ENCODE peak calls at places on chromosome 10, in six cellular contexts. Y is SJSA1, J is AG04450, N is endodermal cell, V is mesendoderm, A is retinal pigment epithelial cell. L is an unnamed sample.

GRCh38 chr10:112835933-112836564 is 114.0 kb upstream of the TCF7L2 start:
- DNase-seq in V (no peak), A (no peak), J (no peak), N (no peak), Y (no peak), L (no peak)

GRCh38 chr10:71840177-71840711 is 10.8 kb downstream of the PSAP start:
- DNase-seq in A (peak; percentile 96), N (peak; percentile 97), J (peak; percentile 84), V (peak; percentile 99), Y (peak; percentile 71), L (peak; percentile 83)

GRCh38 chr10:69281507-69282413 is 3.5 kb downstream of the HK1 start:
- DNase-seq in V (no peak), J (no peak), A (no peak), N (no peak), Y (no peak), L (no peak)

GRCh38 chr10:17286562-17287089 is 58.6 kb downstream of the VIM start:
- DNase-seq in A (no peak), J (no peak), V (peak; percentile 68), N (peak; percentile 57), Y (no peak), L (no peak)

GRCh38 chr10:29980084-29980483 is 79.3 kb downstream of the JCAD start:
- DNase-seq in N (no peak), V (no peak), Y (no peak), J (no peak), A (no peak), L (no peak)

GRCh38 chr10:3487228-3487627 is 297.8 kb downstream of the KLF6 start:
- DNase-seq in V (peak; percentile 47), Y (no peak), J (no peak), N (no peak), A (no peak), L (no peak)

GRCh38 chr10:11933837-11934236 is 108.8 kb downstream of the UPF2 start:
- DNase-seq in V (no peak), N (no peak), Y (no peak), J (no peak), A (no peak), L (no peak)

GRCh38 chr10:119190353-119190752 is 11.7 kb upstream of the PRDX3 start:
- DNase-seq in V (peak; percentile 73), N (no peak), A (peak; percentile 93), J (peak; percentile 92), Y (peak; percentile 84), L (peak; percentile 89)

GRCh38 chr10:133528845-133529575 is 1.8 kb downstream of the CYP2E1 start:
- DNase-seq in A (no peak), J (no peak), V (no peak), Y (no peak), N (no peak), L (no peak)

GRCh38 chr10:5861269-5862031 is 28.2 kb downstream of the ANKRD16 start:
- DNase-seq in J (peak; percentile 47), Y (peak; percentile 89), A (peak; percentile 87), N (no peak), V (no peak), L (peak; percentile 57)

GRCh38 chr10:944034-944831 is 12.7 kb upstream of the LARP4B start:
- DNase-seq in V (no peak), J (no peak), A (no peak), N (no peak), Y (no peak), L (no peak)

GRCh38 chr10:117424789-117425649 is 49.8 kb upstream of the PDZD8 start:
- DNase-seq in V (peak; percentile 36), J (no peak), Y (no peak), N (no peak), A (no peak), L (no peak)

GRCh38 chr10:7285545-7286322 is 125.1 kb downstream of the SFMBT2 start:
- DNase-seq in J (no peak), A (no peak), N (no peak), V (no peak), Y (no peak), L (no peak)

GRCh38 chr10:44930904-44931620 is 19.9 kb downstream of the TMEM72 start:
- DNase-seq in V (no peak), Y (no peak), J (no peak), A (no peak), N (no peak), L (no peak)

GRCh38 chr10:109405338-109405737 is 518.0 kb downstream of the XPNPEP1 start:
- DNase-seq in N (no peak), J (no peak), Y (no peak), V (no peak), A (no peak), L (no peak)

GRCh38 chr10:116705498-116705897 is 36.9 kb downstream of the HSPA12A start:
- DNase-seq in V (no peak), N (peak; percentile 40), Y (no peak), J (no peak), A (no peak), L (no peak)

GRCh38 chr10:6187278-6187677 is 15.5 kb upstream of the PFKFB3 start:
- DNase-seq in V (no peak), N (no peak), J (no peak), Y (no peak), A (no peak), L (no peak)

GRCh38 chr10:61757525-61758397 is 95.0 kb downstream of the CABCOCO1 start:
- DNase-seq in A (no peak), Y (peak; percentile 45), V (no peak), N (no peak), J (no peak), L (no peak)

GRCh38 chr10:58291538-58292174 is 22.7 kb downstream of the CISD1 start:
- DNase-seq in Y (no peak), V (peak; percentile 35), J (no peak), A (no peak), N (no peak), L (peak; percentile 53)

GRCh38 chr10:1559311-1559710 is 178.0 kb downstream of the ADARB2 start:
- DNase-seq in N (no peak), V (no peak), J (no peak), Y (no peak), A (no peak), L (no peak)

GRCh38 chr10:88840104-88840503 is 11.5 kb downstream of the ANKRD22 start:
- DNase-seq in J (no peak), Y (no peak), N (no peak), A (no peak), V (no peak), L (no peak)

GRCh38 chr10:121694966-121695340 is 96.7 kb upstream of the FGFR2 start:
- DNase-seq in J (no peak), A (no peak), V (peak; percentile 54), N (no peak), Y (no peak), L (no peak)
- H3K4me3 ChIP-seq in J (no peak overlapping the region), A (no peak overlapping the region), V (no peak overlapping the region), N (no peak overlapping the region), Y (no peak overlapping the region), L (no peak overlapping the region)

DNA sequence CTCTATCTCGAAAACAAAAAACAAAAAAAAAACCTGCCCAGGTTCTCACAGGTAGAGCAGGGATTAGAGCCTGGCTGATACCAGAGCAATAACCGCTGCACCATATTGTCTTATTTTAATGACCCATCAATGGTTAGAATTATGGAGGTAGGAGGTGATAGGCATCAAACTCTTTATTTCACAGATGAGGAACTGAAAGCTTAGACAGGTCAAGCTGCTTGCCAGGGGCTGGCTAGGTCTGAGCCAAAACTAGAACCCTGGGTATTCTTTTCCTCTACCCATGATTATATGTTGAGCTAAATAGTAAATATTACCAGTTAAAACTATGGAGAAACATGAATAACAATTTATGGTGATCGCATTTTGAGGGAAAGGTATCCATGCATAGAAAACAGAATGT is 2.0 kb upstream of the PPP1R3C start:
- DNase-seq in Y (no peak), N (no peak), J (no peak), A (no peak), V (no peak), L (no peak)
- H3K4me3 ChIP-seq in Y (no peak overlapping the region), N (no peak overlapping the region), J (no peak overlapping the region), A (no peak overlapping the region), V (no peak overlapping the region), L (no peak overlapping the region)

GRCh38 chr10:43610636-43611035 is 4.4 kb downstream of the ZNF485 start:
- DNase-seq in A (no peak), V (no peak), N (no peak), Y (no peak), J (no peak), L (no peak)

GRCh38 chr10:43606323-43607198 is at the start of gene ZNF485:
- DNase-seq in Y (peak; percentile 31), A (peak; percentile 19), J (no peak), V (peak; percentile 82), N (peak; percentile 90), L (peak; percentile 19)

GRCh38 chr10:43607199-43607573 is 948 bp downstream of the ZNF485 start:
- DNase-seq in A (no peak), J (no peak), N (no peak), Y (no peak), V (no peak), L (no peak)

DNA sequence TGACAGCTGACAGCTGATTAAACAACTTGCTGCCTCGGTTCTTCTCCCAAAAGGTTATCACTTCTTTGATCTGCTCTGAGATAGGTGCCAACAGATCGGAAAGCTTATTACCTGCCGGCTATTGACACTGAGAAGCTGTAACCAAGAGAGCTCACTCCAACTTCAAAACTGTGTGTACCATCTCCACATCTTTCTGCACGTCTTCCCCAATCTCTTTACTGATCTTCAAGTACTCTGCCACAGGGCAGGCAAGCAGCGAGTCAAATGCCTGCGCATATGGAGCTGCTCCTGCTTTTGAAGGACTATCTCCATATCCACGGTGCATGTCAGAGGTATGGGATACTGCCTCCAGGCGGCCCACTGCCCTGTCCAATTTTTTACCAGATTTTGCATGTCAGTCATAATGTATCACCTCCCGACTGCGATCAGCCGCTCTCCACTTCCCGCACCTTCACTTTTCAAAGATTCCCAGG is 352 bp upstream of the ZNF485 start:
- DNase-seq in Y (peak; percentile 6), V (no peak), J (no peak), N (no peak), A (no peak), L (no peak)
- H3K4me3 ChIP-seq in Y (peak overlapping the region; percentile 48), V (no peak overlapping the region), J (peak overlapping the region; percentile 79), N (peak overlapping the region; percentile 70), A (peak overlapping the region; percentile 68), L (peak overlapping the region; percentile 66)

GRCh38 chr10:23543696-23544095 is 104.8 kb downstream of the OTUD1 start:
- DNase-seq in A (no peak), Y (no peak), V (peak; percentile 57), N (no peak), J (no peak), L (no peak)
- H3K4me3 ChIP-seq in A (no peak overlapping the region), Y (no peak overlapping the region), V (no peak overlapping the region), N (no peak overlapping the region), J (no peak overlapping the region), L (no peak overlapping the region)

GRCh38 chr10:123143162-123143824 is 4.6 kb upstream of the HMX2 start:
- DNase-seq in N (peak; percentile 65), Y (no peak), A (no peak), V (peak; percentile 45), J (no peak), L (no peak)
- H3K4me3 ChIP-seq in N (no peak overlapping the region), Y (no peak overlapping the region), A (no peak overlapping the region), V (no peak overlapping the region), J (no peak overlapping the region), L (no peak overlapping the region)

L was measured in astrocyte of the cerebellum.